ENCODE peak calls at places on chromosomes 11 and 22, in eight cellular contexts. D is Peyer's patch, M is HepG2, K is breast epithelium, C is transverse colon, J is body of pancreas, A is uterus, X is heart left ventricle. O is an unnamed sample.

GRCh38 chr22:19149962-19150361 is at the start of gene GSC2:
- DNase-seq in K (no peak), D (no peak), J (no peak), X (no peak), C (no peak), A (no peak), M (no peak), O (no peak)

GRCh38 chr22:49664371-49664881 is 163.2 kb downstream of the BRD1 start:
- DNase-seq in K (peak; percentile 24), D (no peak), C (no peak), X (peak; percentile 50), A (no peak), M (no peak), J (no peak), O (peak; percentile 35)

GRCh38 chr11:95451682-95452081 is 220.7 kb upstream of the SESN3 start:
- DNase-seq in C (no peak), K (no peak), J (no peak), D (no peak), X (no peak), M (no peak), A (no peak), O (no peak)

GRCh38 chr11:64834723-64835615 is 9.5 kb downstream of the CDC42BPG start:
- DNase-seq in K (peak; percentile 87), J (peak; percentile 80), X (no peak), D (no peak), M (no peak), A (no peak), C (no peak), O (no peak)

GRCh38 chr22:48800036-48800885 is 1027.4 kb downstream of the BRD1 start:
- DNase-seq in C (no peak), X (no peak), A (no peak), K (no peak), J (no peak), D (no peak), M (no peak), O (no peak)

GRCh38 chr11:32893947-32894827 is 1.6 kb downstream of the QSER1 start:
- DNase-seq in D (no peak), A (no peak), J (peak; percentile 78), M (peak; percentile 81), K (no peak), X (no peak), C (peak; percentile 41), O (peak; percentile 26)

GRCh38 chr11:30585892-30586250 is 282 bp downstream of the MPPED2 start:
- DNase-seq in M (no peak), C (peak; percentile 9), K (peak; percentile 52), D (no peak), A (peak; percentile 47), X (peak; percentile 71), J (peak; percentile 16), O (peak; percentile 61)

GRCh38 chr11:76880314-76880713 is 19.6 kb downstream of the ACER3 start:
- DNase-seq in K (no peak), J (no peak), C (no peak), X (no peak), A (no peak), D (no peak), M (no peak), O (no peak)

GRCh38 chr22:48353116-48353947 is 1474.3 kb downstream of the BRD1 start:
- DNase-seq in X (no peak), J (no peak), C (no peak), K (no peak), D (no peak), A (no peak), M (no peak), O (no peak)

GRCh38 chr11:33480636-33481035 is 220.0 kb downstream of the C11orf91 start:
- DNase-seq in X (no peak), C (no peak), J (no peak), D (no peak), M (no peak), A (no peak), K (no peak), O (no peak)

GRCh38 chr11:121426476-121427454 is 25.3 kb upstream of the SORL1 start:
- DNase-seq in X (peak; percentile 80), J (peak; percentile 22), K (no peak), C (peak; percentile 56), A (peak; percentile 37), D (peak; percentile 45), M (no peak), O (peak; percentile 65)

GRCh38 chr11:128330203-128330602 is 257.2 kb downstream of the ETS1 start:
- DNase-seq in X (no peak), C (no peak), J (no peak), A (no peak), M (no peak), K (no peak), D (no peak), O (no peak)

GRCh38 chr11:33040127-33040861 is 922 bp downstream of the TCP11L1 start:
- DNase-seq in X (no peak), M (no peak), D (no peak), K (no peak), C (no peak), J (no peak), A (no peak), O (no peak)

GRCh38 chr11:70005107-70005818 is 72.9 kb upstream of the ANO1 start:
- DNase-seq in D (no peak), J (no peak), M (no peak), C (no peak), X (no peak), A (no peak), K (no peak), O (no peak)

GRCh38 chr22:19503869-19504268 is 20.3 kb downstream of the CLDN5 start:
- DNase-seq in X (no peak), A (no peak), C (no peak), K (no peak), D (no peak), M (no peak), J (no peak), O (no peak)

GRCh38 chr11:71436861-71437260 is 11.3 kb downstream of the DHCR7 start:
- DNase-seq in D (no peak), J (no peak), X (no peak), K (no peak), M (no peak), C (no peak), A (no peak), O (no peak)

GRCh38 chr22:50014655-50015401 is 2.3 kb upstream of the IL17REL start:
- DNase-seq in X (peak; percentile 47), C (peak; percentile 5), A (no peak), J (no peak), K (no peak), M (no peak), D (no peak), O (no peak)

GRCh38 chr11:78139422-78140391 is at the start of gene ALG8:
- DNase-seq in C (peak; percentile 97), D (peak; percentile 90), J (peak; percentile 96), M (peak; percentile 93), X (peak; percentile 98), K (peak; percentile 92), A (peak; percentile 97), O (peak; percentile 96)
- TF ChIP-seq POLR2A in C (peak; percentile 71), D (peak; percentile 66), J (peak; percentile 51), M (peak; percentile 90), X (no peak), K (no peak), A (no peak), O (peak; percentile 73)

DNA sequence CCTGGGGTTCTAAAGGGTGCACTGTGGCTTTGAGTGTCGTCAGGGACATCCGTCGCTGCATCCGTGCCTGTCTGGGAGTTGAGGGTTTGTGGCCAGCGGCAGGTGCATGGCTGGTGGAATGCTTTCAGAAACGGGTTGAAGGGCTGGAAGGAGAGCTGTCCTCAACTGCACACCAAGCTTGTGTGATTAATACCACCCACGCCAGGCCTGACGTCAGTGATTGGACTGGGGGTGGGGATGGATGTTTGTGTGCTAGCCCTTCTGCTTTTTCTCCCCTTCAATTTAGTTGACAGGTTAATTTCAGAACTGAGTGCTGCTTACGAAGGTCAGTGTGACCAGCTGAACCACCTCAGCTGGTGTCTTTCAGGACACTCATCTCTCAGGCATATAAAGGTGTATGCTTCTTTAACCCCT is 3.2 kb upstream of the GAB2 start:
- DNase-seq in D (peak; percentile 89), X (peak; percentile 77), C (peak; percentile 66), A (peak; percentile 91), K (no peak), M (no peak), J (peak; percentile 70), O (peak; percentile 80)
- H3K27ac ChIP-seq in D (no peak overlapping the region), X (no peak overlapping the region), C (no peak overlapping the region), A (peak overlapping the region; percentile 99), K (no peak overlapping the region), M (no peak overlapping the region), J (no peak overlapping the region), O (peak overlapping the region; percentile 90)

GRCh38 chr11:130786586-130786985 is 129.7 kb downstream of the SNX19 start:
- DNase-seq in J (no peak), K (no peak), M (no peak), D (no peak), C (no peak), A (no peak), X (no peak), O (no peak)

GRCh38 chr11:130786987-130787688 is 129.1 kb downstream of the SNX19 start:
- DNase-seq in J (peak; percentile 37), C (no peak), X (no peak), A (no peak), M (no peak), D (no peak), K (no peak), O (peak; percentile 90)

GRCh38 chr11:130789241-130789640 is 127.0 kb downstream of the SNX19 start:
- DNase-seq in X (no peak), M (no peak), D (no peak), C (no peak), A (no peak), K (no peak), J (no peak), O (no peak)

GRCh38 chr11:130785376-130786110 is 130.7 kb downstream of the SNX19 start:
- DNase-seq in A (no peak), M (no peak), X (no peak), C (no peak), J (no peak), K (no peak), D (no peak), O (no peak)

GRCh38 chr11:130790689-130791088 is 125.6 kb downstream of the SNX19 start:
- DNase-seq in J (no peak), X (no peak), A (no peak), D (no peak), M (no peak), C (no peak), K (no peak), O (no peak)
- TF ChIP-seq CTCF in J (no peak), X (no peak), A (no peak), D (no peak), M (no peak), C (no peak), K (no peak), O (no peak)

GRCh38 chr22:17971711-17972110 is 52.6 kb downstream of the MICAL3 start:
- DNase-seq in D (no peak), J (no peak), X (no peak), M (no peak), C (no peak), A (no peak), K (no peak), O (no peak)

GRCh38 chr22:17972385-17973181 is 51.8 kb downstream of the MICAL3 start:
- DNase-seq in C (no peak), D (no peak), M (peak; percentile 84), X (no peak), K (no peak), A (peak; percentile 31), J (peak; percentile 52), O (peak; percentile 56)

GRCh38 chr22:17969732-17970131 is 54.6 kb downstream of the MICAL3 start:
- DNase-seq in K (no peak), X (peak; percentile 66), M (no peak), D (no peak), J (no peak), A (peak; percentile 31), C (no peak), O (no peak)

GRCh38 chr22:17968126-17968525 is 56.2 kb downstream of the MICAL3 start:
- DNase-seq in K (no peak), D (no peak), C (no peak), X (no peak), A (no peak), M (no peak), J (no peak), O (peak; percentile 88)

GRCh38 chr22:17970205-17970708 is 54.1 kb downstream of the MICAL3 start:
- DNase-seq in A (no peak), M (no peak), K (no peak), X (no peak), C (no peak), J (no peak), D (no peak), O (no peak)
- TF ChIP-seq POLR2A in A (no peak), M (no peak), K (no peak), X (no peak), C (no peak), J (no peak), D (no peak), O (no peak)